ENCODE peak calls at places on chromosomes 6 and 20, in six cellular contexts. Q, K, I, O, R and E are unnamed samples.

GRCh38 chr6:7050911-7051779 is 56.6 kb upstream of the RREB1 start:
- DNase-seq in R (peak), Q (no peak), K (peak), O (no peak), I (no peak), E (peak)

GRCh38 chr6:85047818-85048217 is 283.4 kb upstream of the TBX18 start:
- DNase-seq in Q (no peak), K (no peak), O (no peak), R (no peak), I (no peak), E (no peak)

GRCh38 chr20:2838847-2839671 is 1.4 kb downstream of the PCED1A start:
- DNase-seq in K (no peak), O (no peak), I (no peak), Q (peak), R (no peak), E (no peak)

GRCh38 chr20:53872561-53873248 is 197.7 kb downstream of the BCAS1 start:
- DNase-seq in K (no peak), R (no peak), O (peak), I (no peak), Q (no peak), E (no peak)

GRCh38 chr6:118748311-118749062 is 97.1 kb upstream of the CEP85L start:
- DNase-seq in K (peak), Q (no peak), O (no peak), R (peak), I (no peak), E (peak)

GRCh38 chr20:47691632-47692031 is 93.6 kb downstream of the SULF2 start:
- DNase-seq in Q (no peak), I (no peak), K (peak), R (no peak), O (no peak), E (no peak)

GRCh38 chr6:46677314-46677654 is 10.4 kb upstream of the TDRD6 start:
- DNase-seq in O (no peak), I (peak), Q (peak), R (no peak), K (peak), E (no peak)

GRCh38 chr6:392441-393390 is 1.2 kb downstream of the IRF4 start:
- DNase-seq in I (no peak), Q (no peak), K (peak), O (no peak), R (peak), E (peak)

GRCh38 chr6:9875605-9876353 is 539.1 kb downstream of the TFAP2A start:
- DNase-seq in K (no peak), O (no peak), Q (no peak), I (no peak), R (no peak), E (no peak)

GRCh38 chr6:147621280-147621679 is 112.8 kb downstream of the SAMD5 start:
- DNase-seq in Q (no peak), K (no peak), I (peak), O (no peak), R (no peak), E (no peak)

GRCh38 chr20:9903048-9903651 is 64.3 kb upstream of the PAK5 start:
- DNase-seq in R (peak), Q (no peak), I (peak), K (peak), O (no peak), E (peak)

GRCh38 chr20:4451487-4451886 is 270.2 kb upstream of the PRND start:
- DNase-seq in Q (no peak), O (no peak), I (no peak), R (no peak), K (no peak), E (no peak)

GRCh38 chr20:61608275-61609085 is 356.4 kb downstream of the CDH4 start:
- DNase-seq in I (peak), Q (peak), K (peak), R (peak), O (no peak), E (peak)

GRCh38 chr6:164068533-164068932 is 654.0 kb downstream of the QKI start:
- DNase-seq in R (no peak), O (no peak), I (no peak), K (no peak), Q (no peak), E (no peak)

GRCh38 chr6:57004292-57004691 is 42.2 kb upstream of the KIAA1586 start:
- DNase-seq in K (no peak), I (no peak), O (no peak), R (no peak), Q (no peak), E (no peak)

GRCh38 chr6:9334979-9335378 is 899.6 kb upstream of the SLC35B3 start:
- DNase-seq in O (no peak), K (no peak), R (no peak), I (no peak), Q (no peak), E (no peak)

GRCh38 chr6:150857062-150857905 is 8.2 kb upstream of the MTHFD1L start:
- DNase-seq in K (no peak), I (peak), R (no peak), O (no peak), Q (no peak), E (no peak)

GRCh38 chr6:21856096-21856825 is 262.7 kb downstream of the SOX4 start:
- DNase-seq in K (no peak), I (no peak), R (no peak), O (no peak), Q (no peak), E (no peak)

GRCh38 chr6:47028835-47029360 is 13.2 kb downstream of the ADGRF1 start:
- DNase-seq in K (no peak), R (no peak), O (no peak), Q (no peak), I (no peak), E (no peak)

GRCh38 chr6:28525496-28526039 is at the start of gene GPX5:
- DNase-seq in Q (peak), K (peak), O (no peak), I (no peak), R (no peak), E (no peak)

GRCh38 chr6:15389759-15390723 is 144.2 kb downstream of the JARID2 start:
- DNase-seq in I (peak), O (peak), R (no peak), Q (peak), K (peak), E (peak)

GRCh38 chr6:130697661-130698535 is 129.3 kb upstream of the SMLR1 start:
- DNase-seq in K (peak), I (peak), O (peak), R (peak), Q (peak), E (peak)

GRCh38 chr6:56986611-56987010 is 31.7 kb downstream of the BEND6 start:
- DNase-seq in Q (no peak), K (no peak), R (no peak), I (no peak), O (no peak), E (no peak)

GRCh38 chr20:33096921-33097320 is 17.5 kb downstream of the BPIFB4 start:
- DNase-seq in Q (no peak), I (no peak), O (no peak), K (no peak), R (no peak), E (no peak)

GRCh38 chr6:128397996-128398395 is 122.4 kb downstream of the PTPRK start:
- DNase-seq in R (no peak), O (no peak), K (peak), Q (no peak), I (no peak), E (no peak)

GRCh38 chr20:25198663-25199363 is 3.3 kb downstream of the ENTPD6 start:
- DNase-seq in K (no peak), R (no peak), I (no peak), O (no peak), Q (no peak), E (no peak)

GRCh38 chr6:43983632-43984031 is 143.6 kb downstream of the MRPL14 start:
- DNase-seq in R (no peak), Q (no peak), O (no peak), K (no peak), I (peak), E (no peak)

GRCh38 chr20:64226686-64227576 is 28.6 kb upstream of the PCMTD2 start:
- DNase-seq in O (no peak), Q (no peak), K (no peak), I (no peak), R (no peak), E (no peak)

GRCh38 chr6:106546322-106547052 is 82.8 kb downstream of the RTN4IP1 start:
- DNase-seq in O (no peak), I (peak), Q (no peak), R (no peak), K (no peak), E (no peak)

GRCh38 chr6:168650686-168651085 is 209.7 kb downstream of the SMOC2 start:
- DNase-seq in Q (no peak), R (no peak), K (no peak), O (no peak), I (no peak), E (no peak)

GRCh38 chr20:51237278-51237677 is 214.4 kb upstream of the KCNG1 start:
- DNase-seq in O (no peak), R (no peak), Q (no peak), I (no peak), K (no peak), E (no peak)

GRCh38 chr6:42222450-42222849 is 4.8 kb upstream of the MRPS10 start:
- DNase-seq in K (no peak), Q (no peak), R (no peak), I (peak), O (no peak), E (no peak)

GRCh38 chr6:17494177-17494576 is 100.8 kb downstream of the CAP2 start:
- DNase-seq in I (no peak), O (no peak), R (peak), Q (no peak), K (no peak), E (no peak)

GRCh38 chr20:62222972-62223371 is 2.9 kb upstream of the HRH3 start:
- DNase-seq in R (no peak), K (no peak), Q (no peak), I (no peak), O (no peak), E (no peak)

GRCh38 chr20:1301031-1301529 is 27.9 kb downstream of the SDCBP2 start:
- DNase-seq in Q (peak), K (peak), O (no peak), I (no peak), R (no peak), E (no peak)

GRCh38 chr6:111329882-111330633 is 153.0 kb downstream of the REV3L start:
- DNase-seq in R (no peak), Q (no peak), O (peak), I (no peak), K (no peak), E (no peak)

GRCh38 chr6:37459981-37460800 is 27.2 kb downstream of the CMTR1 start:
- DNase-seq in O (no peak), Q (peak), K (no peak), I (no peak), R (no peak), E (no peak)

DNA sequence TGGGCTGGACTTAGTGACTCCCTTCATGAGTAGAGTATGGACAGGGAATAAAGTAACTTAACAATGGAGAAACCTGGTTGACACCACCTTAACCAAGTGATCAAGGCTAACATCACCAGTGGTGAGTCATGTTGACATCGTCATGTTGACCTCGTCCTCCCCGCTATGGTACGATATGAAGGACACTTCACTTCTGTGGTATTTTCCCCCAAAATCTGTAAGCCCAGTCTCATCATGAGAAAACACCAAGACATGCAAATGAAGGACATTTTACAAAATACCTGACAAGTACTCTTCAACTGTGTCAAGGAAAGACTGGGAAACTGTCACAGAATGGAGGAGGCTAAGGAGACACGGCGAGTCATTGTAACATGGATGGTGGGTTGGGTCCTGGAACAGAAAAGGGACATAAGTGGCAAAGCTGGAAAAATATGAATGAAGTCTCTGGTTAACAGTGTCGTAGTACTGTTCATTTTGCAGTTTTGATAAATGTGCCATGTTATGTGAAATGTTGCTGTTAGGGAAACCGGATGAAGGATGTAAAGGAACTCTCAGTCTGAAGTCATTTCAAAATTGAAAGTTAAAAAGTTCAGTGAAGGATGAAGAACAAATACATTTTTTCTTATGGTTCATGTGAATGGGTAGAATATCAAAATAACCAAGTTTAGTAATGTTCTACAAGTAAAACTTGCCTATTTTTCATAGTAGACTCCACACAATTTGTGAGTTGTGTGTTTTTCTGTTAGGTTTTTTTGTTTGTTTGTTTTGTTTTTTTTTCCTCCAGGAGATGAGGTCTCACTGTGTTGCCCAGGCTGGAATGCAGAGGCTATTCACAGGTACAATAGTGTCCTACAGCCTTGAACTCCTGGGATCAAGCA is 247.5 kb downstream of the TMEM242 start:
- DNase-seq in Q (no peak), O (peak), K (no peak), I (no peak), R (no peak), E (no peak)
- TF ChIP-seq CREB1 in Q (no peak), O (peak), K (no peak), I (no peak), R (no peak), E (no peak)

DNA sequence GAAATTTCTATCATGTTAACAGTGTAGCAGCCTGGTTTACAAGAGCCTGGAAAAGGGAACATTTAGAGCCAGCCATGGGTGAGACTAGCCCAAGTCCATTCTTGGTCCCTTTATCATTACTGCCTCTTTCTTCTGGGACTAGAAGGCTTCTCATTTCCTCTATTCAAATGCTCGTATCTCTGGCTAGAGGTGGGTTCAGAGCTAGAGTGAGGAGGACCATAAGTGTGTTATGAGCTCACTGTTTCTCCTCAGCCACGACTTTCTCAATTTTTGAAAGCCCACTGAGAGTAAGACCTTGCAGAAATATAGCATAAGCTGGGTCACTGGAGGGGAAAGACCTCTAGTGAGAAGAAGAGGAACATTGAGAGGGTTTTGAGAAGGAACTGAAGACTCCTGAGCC is 100.0 kb downstream of the SOBP start:
- DNase-seq in Q (no peak), K (no peak), R (no peak), O (no peak), I (no peak), E (no peak)
- TF ChIP-seq CREB1 in Q (no peak), K (no peak), R (no peak), O (no peak), I (no peak), E (no peak)

DNA sequence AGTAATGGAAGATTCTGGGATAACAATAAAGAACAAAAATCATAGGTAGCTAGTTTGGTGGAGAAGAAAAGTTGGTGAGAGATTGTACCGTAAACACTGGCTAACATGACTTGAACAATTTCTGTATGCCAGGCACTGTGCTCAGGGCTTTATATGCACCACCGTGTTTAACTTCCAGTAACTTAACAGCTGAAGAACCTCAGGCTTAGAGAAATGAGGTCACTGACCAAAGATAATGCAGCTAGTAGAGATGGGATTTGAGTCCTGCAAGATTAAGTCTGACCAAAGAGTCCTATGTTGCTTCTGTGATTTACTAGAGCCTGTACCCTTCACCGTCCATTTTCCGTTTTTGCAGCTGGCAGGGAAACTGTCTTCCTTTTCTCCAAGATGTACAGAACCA is 2.7 kb downstream of the CSTF1 start:
- DNase-seq in R (no peak), I (no peak), O (no peak), Q (no peak), K (no peak), E (no peak)
- TF ChIP-seq CREB1 in R (no peak), I (no peak), O (no peak), Q (no peak), K (no peak), E (no peak)

GRCh38 chr20:37880726-37881591 is 22.0 kb upstream of the VSTM2L start:
- DNase-seq in R (no peak), K (no peak), I (peak), Q (peak), O (no peak), E (no peak)

GRCh38 chr20:37879843-37880242 is 23.1 kb upstream of the VSTM2L start:
- DNase-seq in O (no peak), Q (no peak), K (no peak), I (no peak), R (no peak), E (no peak)

GRCh38 chr20:37876863-37877262 is 26.1 kb upstream of the VSTM2L start:
- DNase-seq in R (no peak), K (no peak), I (no peak), O (no peak), Q (no peak), E (no peak)

GRCh38 chr20:37877832-37878772 is 24.8 kb upstream of the VSTM2L start:
- DNase-seq in K (no peak), O (no peak), Q (no peak), R (no peak), I (peak), E (no peak)

DNA sequence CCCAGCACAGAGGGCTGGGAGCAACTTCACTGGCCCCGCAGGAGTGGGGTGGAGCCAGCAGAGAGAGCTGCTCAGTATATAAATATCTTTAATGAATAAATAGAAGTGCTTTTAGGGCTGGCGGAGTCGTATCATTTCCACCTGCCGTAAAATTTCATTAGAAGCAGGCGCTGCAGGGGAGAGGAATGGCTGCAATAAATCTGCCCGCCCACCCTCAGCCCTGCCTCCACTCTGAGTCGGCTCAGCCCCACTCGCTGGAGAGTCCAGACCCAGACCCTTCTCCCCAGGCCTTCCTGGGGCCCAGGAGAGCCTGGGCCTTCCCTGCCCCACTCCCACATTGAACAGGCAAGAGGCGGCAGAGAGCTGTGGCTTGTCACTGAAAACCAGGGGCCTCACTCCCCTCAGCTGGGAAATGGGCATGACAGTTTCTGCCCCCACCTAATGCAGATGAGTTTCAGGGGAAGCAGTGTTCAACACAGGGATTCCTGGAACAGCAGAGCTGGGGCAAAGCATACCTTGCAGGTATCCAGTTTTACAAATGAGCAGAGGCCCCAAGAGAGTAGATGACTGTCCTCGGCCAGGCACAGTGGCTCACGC is 23.8 kb upstream of the VSTM2L start:
- DNase-seq in R (no peak), O (no peak), Q (no peak), I (no peak), K (no peak), E (no peak)
- TF ChIP-seq CREB1 in R (no peak), O (no peak), Q (no peak), I (no peak), K (no peak), E (no peak)